ENCODE peak calls at places on chromosome 16, in nine cellular contexts. One of them, this sample, is unnamed.

GRCh38 chr16:77469639-77470038 is 34.8 kb upstream of the ADAMTS18 start:
- DNase-seq in SHP77: no peak
- DNase-seq in cardiac fibroblast: no peak
- DNase-seq in mucosa of descending colon: no peak
- DNase-seq in M059J: no peak
- DNase-seq in HTR-8/SVneo: no peak
- DNase-seq in GDM1: no peak
- DNase-seq in GM10248: no peak
- DNase-seq in mucosa of gallbladder: no peak
- DNase-seq in this sample: no peak

GRCh38 chr16:54926166-54926838 is 4.4 kb upstream of the IRX5 start:
- DNase-seq in HTR-8/SVneo: no peak
- DNase-seq in GM10248: no peak
- DNase-seq in M059J: peak
- DNase-seq in cardiac fibroblast: no peak
- DNase-seq in GDM1: no peak
- DNase-seq in SHP77: no peak
- DNase-seq in mucosa of descending colon: no peak
- DNase-seq in mucosa of gallbladder: no peak
- DNase-seq in this sample: no peak

GRCh38 chr16:61798741-61799140 is 237.5 kb downstream of the CDH8 start:
- DNase-seq in HTR-8/SVneo: no peak
- DNase-seq in GM10248: no peak
- DNase-seq in mucosa of descending colon: no peak
- DNase-seq in cardiac fibroblast: no peak
- DNase-seq in M059J: no peak
- DNase-seq in GDM1: no peak
- DNase-seq in mucosa of gallbladder: no peak
- DNase-seq in SHP77: no peak
- DNase-seq in this sample: no peak

GRCh38 chr16:21190599-21190998 is 20.8 kb downstream of the ZP2 start:
- DNase-seq in mucosa of descending colon: no peak
- DNase-seq in SHP77: no peak
- DNase-seq in cardiac fibroblast: no peak
- DNase-seq in GM10248: no peak
- DNase-seq in GDM1: no peak
- DNase-seq in mucosa of gallbladder: no peak
- DNase-seq in M059J: no peak
- DNase-seq in HTR-8/SVneo: no peak
- DNase-seq in this sample: no peak

GRCh38 chr16:67917852-67918236 is 13.8 kb downstream of the CTRL start:
- DNase-seq in HTR-8/SVneo: peak
- DNase-seq in GM10248: no peak
- DNase-seq in mucosa of descending colon: no peak
- DNase-seq in GDM1: no peak
- DNase-seq in cardiac fibroblast: no peak
- DNase-seq in mucosa of gallbladder: no peak
- DNase-seq in M059J: peak
- DNase-seq in SHP77: peak
- DNase-seq in this sample: peak

GRCh38 chr16:3013491-3013951 is 798 bp downstream of the CLDN9 start:
- DNase-seq in GDM1: no peak
- DNase-seq in M059J: peak
- DNase-seq in mucosa of descending colon: no peak
- DNase-seq in cardiac fibroblast: no peak
- DNase-seq in mucosa of gallbladder: no peak
- DNase-seq in GM10248: no peak
- DNase-seq in SHP77: no peak
- DNase-seq in HTR-8/SVneo: no peak
- DNase-seq in this sample: no peak

GRCh38 chr16:7423436-7423941 is 90.8 kb downstream of the RBFOX1 start:
- DNase-seq in SHP77: no peak
- DNase-seq in GM10248: no peak
- DNase-seq in HTR-8/SVneo: no peak
- DNase-seq in cardiac fibroblast: no peak
- DNase-seq in mucosa of descending colon: no peak
- DNase-seq in GDM1: no peak
- DNase-seq in M059J: no peak
- DNase-seq in mucosa of gallbladder: no peak
- DNase-seq in this sample: no peak

GRCh38 chr16:77732241-77732946 is 10.1 kb downstream of the NUDT7 start:
- DNase-seq in GM10248: no peak
- DNase-seq in cardiac fibroblast: peak
- DNase-seq in HTR-8/SVneo: no peak
- DNase-seq in mucosa of descending colon: no peak
- DNase-seq in M059J: peak
- DNase-seq in SHP77: no peak
- DNase-seq in GDM1: no peak
- DNase-seq in mucosa of gallbladder: no peak
- DNase-seq in this sample: no peak

GRCh38 chr16:86503830-86504229 is 6.5 kb upstream of the FOXF1 start:
- DNase-seq in SHP77: no peak
- DNase-seq in GDM1: no peak
- DNase-seq in HTR-8/SVneo: no peak
- DNase-seq in GM10248: no peak
- DNase-seq in mucosa of gallbladder: no peak
- DNase-seq in mucosa of descending colon: no peak
- DNase-seq in M059J: no peak
- DNase-seq in cardiac fibroblast: no peak
- DNase-seq in this sample: no peak

GRCh38 chr16:1167276-1168107 is 14.6 kb downstream of the CACNA1H start:
- DNase-seq in M059J: peak
- DNase-seq in HTR-8/SVneo: no peak
- DNase-seq in GM10248: no peak
- DNase-seq in mucosa of gallbladder: no peak
- DNase-seq in SHP77: peak
- DNase-seq in GDM1: no peak
- DNase-seq in mucosa of descending colon: no peak
- DNase-seq in cardiac fibroblast: no peak
- DNase-seq in this sample: no peak

This sample was measured in K562.